ENCODE peak calls at places on chromosomes 4 and X, in five cellular contexts. One of them, this sample, is unnamed. For H3K36me3, the result is how much of the 10 kb centered on the place peaks cover.

GRCh38 chr4:4685810-4686209 is 144.0 kb upstream of the STX18 start:
- DNase-seq in body of pancreas: no peak
- DNase-seq in breast epithelium: no peak
- DNase-seq in adrenal gland: no peak
- DNase-seq in tibial nerve: no peak
- DNase-seq in this sample: no peak

GRCh38 chr4:59381591-59381990 is 1818.5 kb upstream of the ADGRL3 start:
- DNase-seq in tibial nerve: no peak
- DNase-seq in body of pancreas: no peak
- DNase-seq in breast epithelium: no peak
- DNase-seq in adrenal gland: no peak
- DNase-seq in this sample: no peak

GRCh38 chr4:52837716-52838558 is 24.2 kb upstream of the RASL11B start:
- DNase-seq in adrenal gland: no peak
- DNase-seq in tibial nerve: no peak
- DNase-seq in body of pancreas: peak
- DNase-seq in breast epithelium: no peak
- DNase-seq in this sample: no peak

GRCh38 chr4:79651516-79651915 is 243.5 kb upstream of the GK2 start:
- DNase-seq in adrenal gland: no peak
- DNase-seq in body of pancreas: no peak
- DNase-seq in tibial nerve: no peak
- DNase-seq in breast epithelium: no peak
- DNase-seq in this sample: no peak

GRCh38 chr4:5785806-5786680 is 75.0 kb downstream of the EVC start:
- DNase-seq in tibial nerve: no peak
- DNase-seq in adrenal gland: no peak
- DNase-seq in breast epithelium: no peak
- DNase-seq in body of pancreas: no peak
- DNase-seq in this sample: no peak

GRCh38 chrX:281166-281999 is at the start of gene PLCXD1:
- DNase-seq in adrenal gland: no peak
- DNase-seq in breast epithelium: no peak
- DNase-seq in body of pancreas: peak
- DNase-seq in tibial nerve: peak
- DNase-seq in this sample: peak

GRCh38 chr4:40056722-40057539 is at the start of gene N4BP2:
- DNase-seq in breast epithelium: peak
- DNase-seq in body of pancreas: peak
- DNase-seq in adrenal gland: peak
- DNase-seq in tibial nerve: peak
- DNase-seq in this sample: peak

GRCh38 chrX:56803849-56804681 is 75.0 kb downstream of the NBDY start:
- DNase-seq in breast epithelium: no peak
- DNase-seq in body of pancreas: no peak
- DNase-seq in tibial nerve: no peak
- DNase-seq in adrenal gland: peak
- DNase-seq in this sample: no peak

GRCh38 chr4:24980064-24980690 is 50.6 kb downstream of the LGI2 start:
- DNase-seq in tibial nerve: peak
- DNase-seq in breast epithelium: no peak
- DNase-seq in body of pancreas: peak
- DNase-seq in adrenal gland: peak
- DNase-seq in this sample: no peak

GRCh38 chrX:34612036-34612435 is 45.0 kb downstream of the TMEM47 start:
- DNase-seq in tibial nerve: no peak
- DNase-seq in body of pancreas: no peak
- DNase-seq in breast epithelium: no peak
- DNase-seq in adrenal gland: no peak
- DNase-seq in this sample: no peak

GRCh38 chr4:184386271-184386781 is 88.0 kb downstream of the IRF2 start:
- DNase-seq in breast epithelium: no peak
- DNase-seq in adrenal gland: no peak
- DNase-seq in tibial nerve: no peak
- DNase-seq in body of pancreas: no peak
- DNase-seq in this sample: no peak

GRCh38 chr4:7021930-7022658 is 21.1 kb upstream of the TADA2B start:
- DNase-seq in tibial nerve: no peak
- DNase-seq in adrenal gland: peak
- DNase-seq in body of pancreas: no peak
- DNase-seq in breast epithelium: no peak
- DNase-seq in this sample: no peak

GRCh38 chr4:152342293-152342692 is 193.6 kb downstream of the FBXW7 start:
- DNase-seq in tibial nerve: no peak
- DNase-seq in body of pancreas: no peak
- DNase-seq in adrenal gland: no peak
- DNase-seq in breast epithelium: no peak
- DNase-seq in this sample: no peak

DNA sequence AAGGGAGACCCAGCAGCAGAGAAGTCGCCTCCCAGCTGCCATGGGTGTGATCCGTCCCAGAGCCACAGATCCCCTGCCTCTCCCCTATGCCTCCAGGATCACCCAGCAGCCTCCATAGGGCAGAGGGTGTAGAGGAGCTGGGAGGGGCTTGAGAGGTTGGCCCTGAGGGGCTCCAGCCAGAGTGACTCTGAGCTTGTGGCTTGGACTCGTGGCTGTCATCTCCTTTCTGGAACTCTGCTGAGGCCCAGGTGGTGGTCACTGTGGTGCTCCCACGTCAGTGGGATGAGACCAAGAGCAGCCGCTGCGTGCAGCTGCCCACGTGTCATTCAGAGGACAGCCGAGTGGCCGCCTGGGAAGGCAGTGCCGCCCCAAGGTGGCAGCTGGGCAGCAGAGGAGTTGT is 4.2 kb downstream of the TACC3 start:
- DNase-seq in body of pancreas: no peak
- DNase-seq in tibial nerve: no peak
- DNase-seq in breast epithelium: no peak
- DNase-seq in adrenal gland: no peak
- DNase-seq in this sample: peak
- H3K36me3 ChIP-seq in body of pancreas: under half
- H3K36me3 ChIP-seq in tibial nerve: under half
- H3K36me3 ChIP-seq in breast epithelium: under half
- H3K36me3 ChIP-seq in adrenal gland: under half
- H3K36me3 ChIP-seq in this sample: under half

GRCh38 chr4:26866781-26867180 is 6.1 kb downstream of the STIM2 start:
- DNase-seq in body of pancreas: no peak
- DNase-seq in breast epithelium: no peak
- DNase-seq in tibial nerve: no peak
- DNase-seq in adrenal gland: no peak
- DNase-seq in this sample: no peak
- H3K4me3 ChIP-seq in body of pancreas: no peak
- H3K4me3 ChIP-seq in breast epithelium: no peak
- H3K4me3 ChIP-seq in tibial nerve: no peak
- H3K4me3 ChIP-seq in adrenal gland: no peak
- H3K4me3 ChIP-seq in this sample: no peak

GRCh38 chrX:155026727-155027508 is at the start of gene FUNDC2:
- DNase-seq in breast epithelium: peak
- DNase-seq in tibial nerve: peak
- DNase-seq in adrenal gland: peak
- DNase-seq in body of pancreas: peak
- DNase-seq in this sample: peak
- TF ChIP-seq POLR2A in breast epithelium: no peak
- TF ChIP-seq POLR2A in tibial nerve: peak
- TF ChIP-seq POLR2A in adrenal gland: peak
- TF ChIP-seq POLR2A in body of pancreas: peak
- TF ChIP-seq POLR2A in this sample: peak

GRCh38 chr4:3522326-3522640 is 9.9 kb downstream of the LRPAP1 start:
- DNase-seq in body of pancreas: no peak
- DNase-seq in breast epithelium: no peak
- DNase-seq in adrenal gland: no peak
- DNase-seq in tibial nerve: no peak
- DNase-seq in this sample: no peak

GRCh38 chr4:3523146-3523627 is 9.0 kb downstream of the LRPAP1 start:
- DNase-seq in tibial nerve: no peak
- DNase-seq in breast epithelium: no peak
- DNase-seq in adrenal gland: no peak
- DNase-seq in body of pancreas: no peak
- DNase-seq in this sample: peak

GRCh38 chr4:3521621-3522325 is 10.4 kb downstream of the LRPAP1 start:
- DNase-seq in tibial nerve: no peak
- DNase-seq in adrenal gland: no peak
- DNase-seq in breast epithelium: no peak
- DNase-seq in body of pancreas: no peak
- DNase-seq in this sample: no peak

GRCh38 chr4:3523628-3524221 is 8.5 kb downstream of the LRPAP1 start:
- DNase-seq in breast epithelium: no peak
- DNase-seq in tibial nerve: no peak
- DNase-seq in adrenal gland: no peak
- DNase-seq in body of pancreas: no peak
- DNase-seq in this sample: peak

GRCh38 chr4:3522651-3523050 is 9.6 kb downstream of the LRPAP1 start:
- DNase-seq in breast epithelium: no peak
- DNase-seq in tibial nerve: no peak
- DNase-seq in body of pancreas: no peak
- DNase-seq in adrenal gland: no peak
- DNase-seq in this sample: no peak
- H3K36me3 ChIP-seq in breast epithelium: under half
- H3K36me3 ChIP-seq in tibial nerve: under half
- H3K36me3 ChIP-seq in body of pancreas: under half
- H3K36me3 ChIP-seq in adrenal gland: half or more
- H3K36me3 ChIP-seq in this sample: under half

DNA sequence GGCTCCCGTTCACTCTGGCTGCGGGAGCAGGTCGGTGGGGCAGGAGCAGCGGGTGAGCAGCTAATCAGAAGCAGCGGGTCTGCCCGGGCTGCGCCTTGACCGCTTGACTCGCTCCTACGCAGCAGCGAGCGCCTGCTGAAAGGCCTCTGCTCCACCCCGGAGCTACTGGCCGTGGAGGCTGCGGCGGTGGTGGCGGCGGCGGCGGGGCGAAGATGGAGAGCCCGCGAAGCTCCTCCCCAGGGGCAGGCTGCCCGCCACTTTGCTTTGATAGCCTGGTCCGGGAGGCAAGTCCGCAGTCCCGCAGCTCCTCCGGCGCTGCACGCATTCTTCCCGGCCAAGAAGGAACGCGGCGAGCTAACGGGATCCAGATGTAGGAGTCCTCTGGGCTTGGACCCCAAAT is 36.7 kb downstream of the PJA1 start:
- DNase-seq in breast epithelium: no peak
- DNase-seq in adrenal gland: no peak
- DNase-seq in tibial nerve: no peak
- DNase-seq in body of pancreas: no peak
- DNase-seq in this sample: no peak
- H3K4me3 ChIP-seq in breast epithelium: peak
- H3K4me3 ChIP-seq in adrenal gland: no peak
- H3K4me3 ChIP-seq in tibial nerve: no peak
- H3K4me3 ChIP-seq in body of pancreas: no peak
- H3K4me3 ChIP-seq in this sample: no peak

This sample was measured in right lobe of liver.